ENCODE peak calls at places on chromosome 16, in ten cellular contexts. J is prostate gland; A is cardiac muscle cell; U is upper lobe of left lung; L is suprapubic skin; Q is CD4-positive, alpha-beta memory T cell; M is aorta; C is cardiac fibroblast; E is fibroblast of mammary gland; K is OCI-LY7. W is an unnamed sample.

GRCh38 chr16:85240982-85241924 is 129.0 kb upstream of the CIBAR2 start:
- DNase-seq in K (no peak), L (no peak), M (no peak), C (no peak), Q (no peak), J (no peak), U (no peak), A (no peak), E (no peak), W (no peak)

GRCh38 chr16:28089205-28089991 is 25.9 kb upstream of the GSG1L start:
- DNase-seq in C (no peak), M (no peak), Q (no peak), E (no peak), U (no peak), J (no peak), A (no peak), L (no peak), K (no peak), W (no peak)

GRCh38 chr16:9351440-9351839 is 260.0 kb downstream of the HAPSTR1 start:
- DNase-seq in C (no peak), L (no peak), A (no peak), J (no peak), K (no peak), M (no peak), U (no peak), Q (no peak), E (no peak), W (no peak)

GRCh38 chr16:17273142-17273561 is 197.6 kb downstream of the XYLT1 start:
- DNase-seq in L (no peak), M (no peak), Q (no peak), E (peak), C (peak), A (peak), J (no peak), U (peak), K (no peak), W (peak)

GRCh38 chr16:12159672-12160071 is 183.1 kb downstream of the SNX29 start:
- DNase-seq in Q (no peak), A (no peak), C (no peak), L (no peak), M (no peak), J (no peak), E (no peak), K (no peak), U (no peak), W (no peak)

GRCh38 chr16:75237398-75238131 is 13.9 kb downstream of the BCAR1 start:
- DNase-seq in A (no peak), U (no peak), C (no peak), K (no peak), L (no peak), Q (no peak), E (no peak), M (no peak), J (no peak), W (no peak)

GRCh38 chr16:81313731-81314602 is 795 bp upstream of the GAN start:
- DNase-seq in A (no peak), E (no peak), L (no peak), K (no peak), C (peak), Q (no peak), M (no peak), U (no peak), J (no peak), W (peak)

GRCh38 chr16:26442333-26442732 is 624.4 kb upstream of the C16orf82 start:
- DNase-seq in Q (no peak), A (no peak), M (no peak), U (no peak), K (no peak), L (no peak), C (no peak), J (no peak), E (no peak), W (no peak)

GRCh38 chr16:71537643-71538042 is 11.4 kb downstream of the CHST4 start:
- DNase-seq in M (no peak), K (peak), Q (peak), J (peak), A (peak), E (peak), L (no peak), C (peak), U (no peak), W (peak)

GRCh38 chr16:11239644-11240632 is 16.1 kb downstream of the SOCS1 start:
- DNase-seq in C (no peak), K (no peak), Q (no peak), J (no peak), A (no peak), L (no peak), M (no peak), U (no peak), E (no peak), W (no peak)

GRCh38 chr16:11871193-11871592 is 19.9 kb upstream of the RSL1D1 start:
- DNase-seq in E (peak), M (no peak), J (no peak), Q (no peak), L (no peak), U (peak), K (no peak), A (peak), C (peak), W (no peak)

GRCh38 chr16:71358464-71359031 is at the start of gene CALB2:
- DNase-seq in A (peak), U (peak), K (peak), M (peak), J (peak), L (no peak), E (peak), C (peak), Q (peak), W (peak)

GRCh38 chr16:68909099-68909733 is 65.9 kb downstream of the TANGO6 start:
- DNase-seq in J (no peak), L (peak), Q (no peak), U (no peak), K (no peak), C (no peak), M (no peak), E (no peak), A (no peak), W (peak)

GRCh38 chr16:89277049-89277448 is 59.5 kb downstream of the ZNF778 start:
- DNase-seq in A (no peak), J (no peak), L (no peak), M (no peak), Q (no peak), U (no peak), K (no peak), C (no peak), E (no peak), W (no peak)

GRCh38 chr16:89275837-89276720 is 58.6 kb downstream of the ZNF778 start:
- DNase-seq in L (no peak), U (no peak), C (no peak), K (no peak), J (no peak), M (peak), A (no peak), Q (no peak), E (no peak), W (no peak)

GRCh38 chr16:89273741-89274472 is 56.4 kb downstream of the ZNF778 start:
- DNase-seq in U (no peak), A (no peak), C (no peak), E (no peak), Q (no peak), M (no peak), K (no peak), L (no peak), J (no peak), W (no peak)

GRCh38 chr16:89274561-89275283 is 57.2 kb downstream of the ZNF778 start:
- DNase-seq in Q (no peak), A (no peak), L (no peak), E (no peak), J (no peak), C (no peak), K (no peak), M (no peak), U (no peak), W (no peak)

GRCh38 chr16:89275284-89275584 is 57.7 kb downstream of the ZNF778 start:
- DNase-seq in A (no peak), L (no peak), J (no peak), C (no peak), U (no peak), E (no peak), M (no peak), K (no peak), Q (no peak), W (no peak)
- H3K4me3 ChIP-seq in A (no peak), L (no peak), J (no peak), C (no peak), U (no peak), E (no peak), M (no peak), K (no peak), Q (no peak), W (no peak)

DNA sequence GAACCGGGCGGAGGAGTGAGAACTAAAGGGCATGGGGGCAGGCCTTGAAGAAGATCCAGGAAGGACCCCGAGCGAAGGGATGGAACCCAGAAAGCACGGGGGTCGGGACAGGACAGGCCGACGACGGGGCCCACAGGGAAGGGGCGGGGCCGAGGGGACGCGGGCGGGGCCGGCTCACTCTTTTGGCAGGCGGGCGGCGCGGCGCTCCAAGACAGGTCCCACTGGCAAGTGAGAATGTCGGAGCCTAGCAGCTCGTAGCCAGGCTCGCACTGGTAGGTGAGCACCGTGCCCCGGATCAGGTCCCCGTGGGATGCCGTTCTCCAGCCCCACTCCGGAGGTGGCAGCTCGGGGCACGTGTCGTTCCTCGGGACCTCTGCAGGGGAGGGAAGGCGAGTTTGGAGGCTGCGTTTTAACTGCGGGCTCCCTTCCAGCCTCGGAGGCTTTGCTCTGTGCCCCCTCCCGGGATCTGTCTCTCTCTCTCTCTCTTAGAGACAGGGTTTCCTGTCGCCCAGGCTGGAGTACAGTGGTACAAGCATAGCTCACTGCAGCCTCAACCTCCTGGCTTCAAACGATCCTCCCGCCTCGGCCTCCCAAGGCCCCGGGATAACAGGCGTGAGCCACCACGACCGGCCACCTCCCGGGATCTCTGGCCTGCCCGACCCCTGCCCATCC is 13.7 kb upstream of the CDIPT start:
- DNase-seq in J (no peak), M (no peak), A (no peak), Q (peak), C (no peak), E (no peak), K (no peak), U (peak), L (no peak), W (no peak)
- H3K4me3 ChIP-seq in J (no peak), M (no peak), A (no peak), Q (peak), C (peak), E (peak), K (peak), U (peak), L (peak), W (no peak)

GRCh38 chr16:29791845-29792797 is 1.6 kb downstream of the KIF22 start:
- DNase-seq in U (no peak), M (no peak), K (no peak), Q (no peak), A (no peak), J (no peak), L (no peak), C (no peak), E (no peak), W (no peak)
- H3K4me3 ChIP-seq in U (peak), M (no peak), K (peak), Q (peak), A (peak), J (peak), L (peak), C (no peak), E (peak), W (no peak)

GRCh38 chr16:78799429-78799828 is 700.0 kb downstream of the WWOX start:
- DNase-seq in U (no peak), K (no peak), A (no peak), Q (no peak), E (no peak), L (no peak), C (no peak), M (no peak), J (no peak), W (no peak)
- H3K4me3 ChIP-seq in U (no peak), K (no peak), A (no peak), Q (no peak), E (no peak), L (no peak), C (no peak), M (no peak), J (no peak), W (no peak)

W was measured in trophoblast cell.